ENCODE peak calls at places on chromosomes 2 and 18, in five cellular contexts. V, K, Y, U and G are unnamed samples.
A peak's percentile ranks its signal among the peaks of the same experiment; 100 is the strongest.

GRCh38 chr2:9774266-9774665 is 69.0 kb upstream of the TAF1B start:
- DNase-seq in V (no peak), K (no peak), Y (no peak), U (no peak), G (no peak)

GRCh38 chr2:135245055-135245454 is 193.0 kb downstream of the RAB3GAP1 start:
- DNase-seq in V (no peak), K (no peak), Y (no peak), U (no peak), G (no peak)

GRCh38 chr2:23861952-23862351 is 65.0 kb downstream of the ATAD2B start:
- DNase-seq in V (no peak), K (no peak), Y (no peak), U (no peak), G (no peak)

GRCh38 chr2:16192416-16193216 is 252.3 kb downstream of the MYCN start:
- DNase-seq in V (no peak), K (no peak), Y (no peak), U (no peak), G (no peak)

GRCh38 chr2:158486970-158487325 is 30.2 kb downstream of the PKP4 start:
- DNase-seq in V (no peak), K (no peak), Y (no peak), U (no peak), G (peak; percentile 24)

GRCh38 chr2:46915811-46916630 is 415 bp upstream of the MCFD2 start:
- DNase-seq in V (peak; percentile 73), K (peak; percentile 78), Y (peak; percentile 45), U (peak; percentile 83), G (peak; percentile 99)

GRCh38 chr2:162518894-162519293 is 175.0 kb downstream of the GCA start:
- DNase-seq in V (no peak), K (no peak), Y (no peak), U (no peak), G (no peak)

GRCh38 chr2:88192613-88193012 is 22.5 kb downstream of the THNSL2 start:
- DNase-seq in V (no peak), K (no peak), Y (no peak), U (no peak), G (no peak)

GRCh38 chr2:100269889-100270288 is 52.4 kb downstream of the LONRF2 start:
- DNase-seq in V (no peak), K (no peak), Y (no peak), U (no peak), G (no peak)

GRCh38 chr2:62512385-62512784 is 6.4 kb upstream of the TMEM17 start:
- DNase-seq in V (no peak), K (no peak), Y (no peak), U (no peak), G (no peak)

GRCh38 chr2:10531874-10532273 is 83.7 kb upstream of the ODC1 start:
- DNase-seq in V (no peak), K (no peak), Y (no peak), U (no peak), G (no peak)

GRCh38 chr18:31102020-31102684 is at the start of gene DSC2:
- DNase-seq in V (no peak), K (no peak), Y (no peak), U (no peak), G (peak; percentile 6)

GRCh38 chr2:27471961-27472360 is 17.6 kb downstream of the IFT172 start:
- DNase-seq in V (no peak), K (no peak), Y (no peak), U (no peak), G (no peak)